ENCODE peak calls at places on chromosomes 11 and 22, in four cellular contexts. L is psoas muscle, A is mammary epithelial cell, U is PC-9. S is an unnamed sample.

GRCh38 chr22:40521046-40521445 is 115.5 kb downstream of the MRTFA start:
- DNase-seq in U (no peak), L (no peak), A (no peak), S (no peak)

GRCh38 chr11:111001986-111002616 is 243.4 kb upstream of the POU2AF2 start:
- DNase-seq in A (peak), L (no peak), U (no peak), S (no peak)

GRCh38 chr22:21673534-21674321 is 7.9 kb downstream of the PPIL2 start:
- DNase-seq in A (no peak), L (no peak), U (no peak), S (no peak)

GRCh38 chr22:24499706-24500105 is 4.6 kb downstream of the UPB1 start:
- DNase-seq in A (no peak), U (no peak), L (no peak), S (no peak)

GRCh38 chr11:44905131-44905866 is 45.4 kb downstream of the TP53I11 start:
- DNase-seq in L (no peak), A (no peak), U (no peak), S (no peak)

GRCh38 chr11:128471138-128471661 is 116.2 kb downstream of the ETS1 start:
- DNase-seq in U (no peak), A (no peak), L (no peak), S (no peak)

GRCh38 chr22:22074634-22075381 is 92.2 kb upstream of the TOP3B start:
- DNase-seq in A (peak), L (no peak), U (no peak), S (no peak)

GRCh38 chr22:22001664-22002525 is 19.3 kb upstream of the TOP3B start:
- DNase-seq in U (no peak), L (no peak), A (no peak), S (no peak)

GRCh38 chr11:3006505-3007260 is 14.6 kb upstream of the NAP1L4 start:
- DNase-seq in A (no peak), U (no peak), L (no peak), S (no peak)

GRCh38 chr22:33006220-33006954 is 51.8 kb downstream of the SYN3 start:
- DNase-seq in U (peak), A (no peak), L (no peak), S (peak)

GRCh38 chr22:22811016-22812009 is 76.3 kb upstream of the IGLL5 start:
- DNase-seq in L (no peak), A (no peak), U (no peak), S (no peak)

GRCh38 chr11:116963813-116964212 is 126.4 kb upstream of the APOA1 start:
- DNase-seq in U (peak), L (no peak), A (no peak), S (no peak)

GRCh38 chr11:103988595-103988969 is 47.9 kb upstream of the DDI1 start:
- DNase-seq in L (no peak), A (peak), U (peak), S (no peak)

GRCh38 chr11:104873252-104873651 is 25.0 kb downstream of the CASP12 start:
- DNase-seq in U (no peak), A (no peak), L (no peak), S (no peak)

GRCh38 chr22:17237031-17237668 is 17.9 kb upstream of the ADA2 start:
- DNase-seq in L (no peak), U (no peak), A (no peak), S (no peak)

GRCh38 chr22:46663001-46663400 is 42.8 kb downstream of the GRAMD4 start:
- DNase-seq in U (no peak), L (no peak), A (no peak), S (no peak)

GRCh38 chr11:124339671-124340447 is 19.9 kb upstream of the OR8D2 start:
- DNase-seq in A (no peak), U (no peak), L (no peak), S (no peak)

GRCh38 chr11:62928011-62928410 is 6.8 kb upstream of the CHRM1 start:
- DNase-seq in A (no peak), U (no peak), L (no peak), S (no peak)

GRCh38 chr11:115724709-115725108 is 220.5 kb upstream of the CADM1 start:
- DNase-seq in L (no peak), U (no peak), A (peak), S (no peak)

GRCh38 chr11:128086794-128087193 is 500.6 kb downstream of the ETS1 start:
- DNase-seq in U (no peak), L (no peak), A (no peak), S (no peak)

GRCh38 chr11:46920709-46921108 is 2.4 kb upstream of the LRP4 start:
- DNase-seq in A (peak), L (peak), U (no peak), S (no peak)

GRCh38 chr11:91308069-91308468 is 916.5 kb upstream of the FAT3 start:
- DNase-seq in U (no peak), L (no peak), A (no peak), S (peak)

GRCh38 chr22:41939981-41940852 is 6.7 kb downstream of the CENPM start:
- DNase-seq in U (peak), A (no peak), L (no peak), S (peak)
- H3K4me3 ChIP-seq in U (no peak), A (no peak), L (no peak), S (peak)

DNA sequence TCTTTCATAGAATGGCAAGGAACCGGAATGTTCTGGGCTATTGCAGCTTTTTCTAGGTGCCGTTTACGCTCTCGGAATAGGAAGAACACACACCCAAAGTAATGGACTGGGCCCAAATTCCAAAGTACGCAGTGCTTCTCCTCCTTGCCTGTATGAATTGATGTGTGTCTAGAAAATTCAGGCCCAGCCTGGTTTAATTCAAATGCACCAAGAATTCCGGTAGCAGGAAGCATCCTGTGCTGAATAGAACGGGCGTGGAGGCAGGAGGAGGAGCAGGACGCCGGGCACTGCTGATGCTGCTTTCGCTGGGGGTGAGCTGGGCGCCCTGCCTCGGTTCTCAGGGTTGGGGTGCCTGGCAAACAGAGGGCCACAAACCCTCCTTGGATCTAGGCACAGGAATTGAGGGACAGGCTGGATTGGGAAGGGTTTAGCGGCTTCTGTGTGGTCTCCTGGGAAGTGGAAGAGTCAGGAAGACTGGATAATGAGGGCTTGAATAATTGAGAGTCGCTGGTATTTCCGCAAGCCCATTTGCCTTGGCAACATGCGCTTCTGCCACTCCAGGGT is 2.0 kb downstream of the PARVB start:
- DNase-seq in A (no peak), L (no peak), U (no peak), S (no peak)
- H3K4me3 ChIP-seq in A (no peak), L (peak), U (no peak), S (no peak)

DNA sequence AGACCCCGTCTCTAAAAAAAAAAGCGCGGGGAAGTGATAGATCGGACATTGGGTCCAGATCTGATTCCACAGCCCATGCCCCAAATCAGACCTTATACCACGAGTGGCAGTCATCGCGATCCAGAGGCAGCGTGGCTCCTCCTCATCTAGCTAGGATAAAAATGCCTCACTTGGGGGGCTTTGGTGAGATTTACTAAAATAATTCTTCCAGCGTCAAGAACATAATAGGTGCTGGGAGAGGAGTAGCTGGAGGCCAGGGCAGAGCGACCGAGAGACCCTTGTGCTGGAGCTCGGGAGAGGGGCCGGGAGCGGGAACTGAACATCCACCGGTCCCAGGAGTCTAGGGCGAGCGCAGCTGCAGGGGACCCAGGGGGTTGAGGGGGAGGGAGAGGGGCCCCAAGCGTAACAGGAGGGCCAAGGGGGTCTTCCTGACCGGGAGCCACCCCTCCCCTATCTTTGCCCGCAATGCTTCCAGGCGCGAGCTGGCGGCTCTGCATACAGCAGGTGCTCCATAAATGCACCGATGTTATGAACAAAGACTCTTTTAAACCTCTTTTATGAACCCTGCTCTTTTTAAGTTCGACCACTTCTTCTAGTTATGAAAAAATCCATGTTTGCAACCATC is 823 bp upstream of the CPT1A start:
- DNase-seq in U (no peak), L (no peak), A (no peak), S (no peak)
- H3K4me3 ChIP-seq in U (peak), L (peak), A (peak), S (no peak)

DNA sequence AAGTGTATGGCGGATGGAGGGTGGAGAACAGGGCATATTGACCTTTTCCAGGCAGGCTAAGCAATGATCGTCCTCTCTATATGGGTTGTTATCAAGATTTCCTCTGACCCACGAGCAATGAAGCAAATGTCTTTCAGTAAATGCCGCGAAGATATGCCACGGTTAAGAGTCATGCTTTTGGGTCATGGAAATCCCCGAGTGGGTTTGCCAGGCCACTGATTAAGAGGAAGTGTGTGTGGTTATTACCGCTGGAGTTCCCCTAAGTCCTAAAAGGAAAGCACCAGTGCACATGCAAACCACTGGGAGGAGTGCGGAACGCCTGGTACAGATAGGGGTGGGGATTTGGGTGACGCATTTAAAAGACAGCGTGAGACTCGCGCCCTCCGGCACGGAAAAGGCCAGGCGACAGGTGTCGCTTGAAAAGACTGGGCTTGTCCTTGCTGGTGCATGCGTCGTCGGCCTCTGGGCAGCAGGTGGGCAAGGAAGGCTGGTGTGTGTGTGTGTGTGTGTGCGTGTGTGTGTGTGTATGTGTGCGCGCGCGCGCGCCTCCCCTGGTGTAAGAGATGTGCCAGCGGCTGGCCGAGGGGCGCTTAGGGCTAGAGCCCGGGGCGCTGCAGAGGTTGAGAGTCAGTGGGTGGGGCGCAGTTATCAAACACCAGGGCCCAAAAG is at the start of gene BIRC3:
- DNase-seq in L (peak), U (peak), A (peak), S (peak)
- H3K4me3 ChIP-seq in L (peak), U (peak), A (peak), S (peak)

GRCh38 chr11:9777066-9777465 is 113.2 kb downstream of the SWAP70 start:
- DNase-seq in U (no peak), A (no peak), L (no peak), S (no peak)
- H3K4me3 ChIP-seq in U (no peak), A (no peak), L (no peak), S (no peak)

DNA sequence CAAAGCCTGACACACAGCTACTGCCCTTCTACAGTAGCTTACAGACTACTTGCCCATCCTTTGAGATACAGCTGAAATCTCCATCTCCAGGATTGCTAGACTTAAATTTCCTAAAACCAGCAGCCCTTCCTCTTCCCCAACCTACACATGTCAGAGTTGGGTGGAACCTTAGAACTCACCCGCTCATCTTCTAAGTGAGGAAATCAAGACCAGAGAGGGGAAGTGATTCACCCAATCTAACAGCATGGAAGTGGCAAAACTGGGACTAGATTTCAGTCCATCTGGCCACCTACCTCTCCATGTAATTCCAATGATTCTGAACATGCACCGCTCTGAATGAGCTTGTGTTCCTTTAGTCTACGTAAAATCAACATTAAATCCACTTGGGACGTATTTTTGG is 998 bp upstream of the TMEM86A start:
- DNase-seq in A (peak), U (no peak), L (no peak), S (no peak)
- H3K4me3 ChIP-seq in A (no peak), U (no peak), L (no peak), S (no peak)

GRCh38 chr11:118076754-118077281 is at the start of gene TMPRSS4:
- DNase-seq in A (peak), U (peak), L (no peak), S (peak)
- H3K4me3 ChIP-seq in A (no peak), U (peak), L (no peak), S (no peak)

GRCh38 chr11:118834428-118835028 is 43.6 kb upstream of the DDX6 start:
- DNase-seq in A (no peak), L (no peak), U (no peak), S (no peak)
- H3K4me3 ChIP-seq in A (no peak), L (no peak), U (no peak), S (no peak)